ENCODE peak calls at places on chromosomes 5 and 9, in six cellular contexts. O, U, R, Y, I and X are unnamed samples.

GRCh38 chr5:128409401-128409800 is 128.6 kb downstream of the FBN2 start:
- DNase-seq in O (no peak), U (no peak), R (no peak), Y (no peak), I (no peak), X (no peak)

GRCh38 chr5:174056064-174056842 is 10.7 kb downstream of the NSG2 start:
- DNase-seq in O (no peak), U (no peak), R (no peak), Y (no peak), I (peak), X (no peak)

GRCh38 chr9:90645721-90646120 is 3.1 kb upstream of the DIRAS2 start:
- DNase-seq in O (no peak), U (no peak), R (no peak), Y (no peak), I (peak), X (no peak)

GRCh38 chr5:36600847-36601527 is 5.4 kb upstream of the SLC1A3 start:
- DNase-seq in O (no peak), U (no peak), R (no peak), Y (peak), I (no peak), X (no peak)

GRCh38 chr9:101083451-101083850 is 54.9 kb downstream of the PLPPR1 start:
- DNase-seq in O (no peak), U (no peak), R (no peak), Y (no peak), I (no peak), X (no peak)

GRCh38 chr5:116361171-116361967 is 213.3 kb downstream of the SEMA6A start:
- DNase-seq in O (peak), U (no peak), R (no peak), Y (peak), I (no peak), X (no peak)

GRCh38 chr5:59222687-59223511 is 640.0 kb downstream of the RAB3C start:
- DNase-seq in O (no peak), U (no peak), R (no peak), Y (no peak), I (no peak), X (no peak)

GRCh38 chr5:179819296-179820126 is 1.2 kb upstream of the SQSTM1 start:
- DNase-seq in O (peak), U (no peak), R (no peak), Y (peak), I (peak), X (peak)

GRCh38 chr9:104087894-104088293 is 6.2 kb upstream of the SMC2 start:
- DNase-seq in O (no peak), U (no peak), R (no peak), Y (no peak), I (no peak), X (no peak)

GRCh38 chr5:145943674-145944121 is 7.3 kb downstream of the SH3RF2 start:
- DNase-seq in O (no peak), U (no peak), R (no peak), Y (peak), I (no peak), X (no peak)

GRCh38 chr5:105462377-105462776 is 1899.8 kb upstream of the NUDT12 start:
- DNase-seq in O (no peak), U (no peak), R (no peak), Y (no peak), I (no peak), X (no peak)

GRCh38 chr5:149775785-149776184 is 45.7 kb downstream of the PPARGC1B start:
- DNase-seq in O (no peak), U (no peak), R (no peak), Y (no peak), I (peak), X (no peak)

GRCh38 chr5:56825222-56825824 is 10.0 kb downstream of the MAP3K1 start:
- DNase-seq in O (no peak), U (no peak), R (no peak), Y (no peak), I (no peak), X (no peak)

GRCh38 chr5:179348011-179348530 is 2.8 kb upstream of the ADAMTS2 start:
- DNase-seq in O (no peak), U (no peak), R (no peak), Y (no peak), I (no peak), X (no peak)

GRCh38 chr5:1214163-1214935 is 10.8 kb upstream of the SLC6A18 start:
- DNase-seq in O (no peak), U (no peak), R (no peak), Y (no peak), I (no peak), X (no peak)

GRCh38 chr5:153147891-153148623 is 342.4 kb upstream of the GRIA1 start:
- DNase-seq in O (peak), U (no peak), R (no peak), Y (peak), I (peak), X (no peak)

GRCh38 chr5:175689147-175689991 is 31.5 kb downstream of the HRH2 start:
- DNase-seq in O (no peak), U (no peak), R (no peak), Y (peak), I (no peak), X (no peak)